ENCODE peak calls at places on chromosomes 1 and 21, in seven cellular contexts. P, E, M, X, L, G and K are unnamed samples.

GRCh38 chr21:46092026-46092764 is 5.7 kb upstream of the COL6A2 start:
- DNase-seq in X (peak), E (no peak), G (peak), M (peak), L (peak), P (no peak), K (peak)

GRCh38 chr1:83593073-83593472 is 405.9 kb downstream of the TTLL7 start:
- DNase-seq in M (no peak), G (no peak), E (no peak), X (no peak), L (no peak), P (peak), K (no peak)

GRCh38 chr1:97806336-97806735 is 114.5 kb downstream of the DPYD start:
- DNase-seq in E (no peak), M (no peak), G (no peak), L (no peak), P (no peak), X (no peak), K (no peak)

GRCh38 chr1:112196731-112197130 is 199.3 kb upstream of the CTTNBP2NL start:
- DNase-seq in M (no peak), P (no peak), E (no peak), L (no peak), X (no peak), G (no peak), K (no peak)

GRCh38 chr21:20730421-20730820 is 267.8 kb upstream of the NCAM2 start:
- DNase-seq in M (no peak), P (no peak), X (no peak), E (no peak), G (no peak), L (no peak), K (no peak)

GRCh38 chr1:28136636-28137613 is 39.6 kb downstream of the PTAFR start:
- DNase-seq in M (no peak), P (no peak), L (peak), G (no peak), X (no peak), E (no peak), K (no peak)

GRCh38 chr1:118986839-118987430 is 1.2 kb downstream of the TBX15 start:
- DNase-seq in L (no peak), G (no peak), M (no peak), P (no peak), E (no peak), X (no peak), K (no peak)

GRCh38 chr1:219432191-219432606 is 180.7 kb downstream of the ZC3H11B start:
- DNase-seq in P (no peak), E (no peak), L (no peak), G (no peak), M (no peak), X (no peak), K (no peak)

GRCh38 chr1:17200756-17201155 is 4.2 kb upstream of the PADI1 start:
- DNase-seq in P (peak), X (no peak), M (no peak), G (peak), E (no peak), L (no peak), K (no peak)

GRCh38 chr1:113868387-113869083 is 3.0 kb downstream of the PTPN22 start:
- DNase-seq in M (no peak), P (no peak), E (no peak), L (peak), G (no peak), X (no peak), K (no peak)

GRCh38 chr1:202165267-202165941 is 5.0 kb upstream of the PTPN7 start:
- DNase-seq in X (peak), E (no peak), G (no peak), P (no peak), L (no peak), M (no peak), K (no peak)

GRCh38 chr1:4657920-4658585 is 3.6 kb downstream of the AJAP1 start:
- DNase-seq in X (no peak), E (no peak), M (no peak), L (no peak), G (no peak), P (peak), K (no peak)

DNA sequence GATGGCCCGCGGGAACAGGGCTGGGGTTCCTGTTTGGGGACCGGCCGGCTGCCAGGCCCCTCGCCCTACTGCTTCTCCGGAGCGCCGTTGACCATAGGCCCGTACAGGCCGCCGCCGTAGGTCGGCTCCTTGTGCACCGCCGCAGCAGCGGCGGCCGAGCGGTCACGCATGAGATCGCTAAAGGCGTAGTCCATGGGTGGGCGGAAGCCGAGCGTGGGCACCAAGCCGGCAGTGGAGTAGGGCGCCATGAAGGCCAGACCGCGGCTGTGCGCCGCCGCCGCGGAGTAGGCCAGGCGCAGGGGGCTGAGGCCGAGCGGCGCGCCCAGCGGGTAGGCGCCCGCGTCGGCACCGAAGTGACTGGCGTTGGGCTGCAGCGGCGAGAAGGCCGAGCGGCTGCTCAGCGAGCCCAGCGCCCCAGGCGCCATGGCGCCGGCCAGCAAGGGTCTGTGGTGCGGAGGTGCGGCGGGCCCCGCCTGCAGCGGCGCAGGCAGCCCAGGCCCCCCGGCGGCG is 4.6 kb downstream of the DMRTA2 start:
- DNase-seq in P (peak), X (peak), E (no peak), L (no peak), G (no peak), M (no peak), K (no peak)
- H3K27ac ChIP-seq in P (no peak), X (no peak), E (no peak), L (no peak), G (no peak), M (no peak), K (no peak)

DNA sequence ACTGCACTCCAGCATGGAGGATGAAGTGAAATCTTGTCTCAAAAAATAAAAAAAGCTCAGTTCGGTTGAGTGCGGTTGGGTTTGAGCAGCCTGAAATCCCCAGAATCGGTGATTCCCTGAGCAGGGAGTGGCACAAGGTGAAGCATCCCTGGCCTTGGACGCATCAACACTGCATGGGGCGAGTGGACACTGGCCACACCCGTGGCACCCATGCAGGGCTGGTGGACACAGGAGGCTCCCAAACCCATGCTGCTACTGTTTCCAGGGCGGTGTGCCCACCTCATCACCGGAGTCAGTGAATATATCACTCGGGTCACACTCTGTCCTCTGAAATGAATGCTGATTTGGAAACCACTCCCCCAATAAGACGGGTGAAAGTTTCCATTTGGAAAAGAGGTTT is 53.4 kb upstream of the ACTRT2 start:
- DNase-seq in E (no peak), L (no peak), G (no peak), X (no peak), P (no peak), M (no peak), K (no peak)
- H3K27ac ChIP-seq in E (no peak), L (no peak), G (no peak), X (no peak), P (no peak), M (no peak), K (no peak)

DNA sequence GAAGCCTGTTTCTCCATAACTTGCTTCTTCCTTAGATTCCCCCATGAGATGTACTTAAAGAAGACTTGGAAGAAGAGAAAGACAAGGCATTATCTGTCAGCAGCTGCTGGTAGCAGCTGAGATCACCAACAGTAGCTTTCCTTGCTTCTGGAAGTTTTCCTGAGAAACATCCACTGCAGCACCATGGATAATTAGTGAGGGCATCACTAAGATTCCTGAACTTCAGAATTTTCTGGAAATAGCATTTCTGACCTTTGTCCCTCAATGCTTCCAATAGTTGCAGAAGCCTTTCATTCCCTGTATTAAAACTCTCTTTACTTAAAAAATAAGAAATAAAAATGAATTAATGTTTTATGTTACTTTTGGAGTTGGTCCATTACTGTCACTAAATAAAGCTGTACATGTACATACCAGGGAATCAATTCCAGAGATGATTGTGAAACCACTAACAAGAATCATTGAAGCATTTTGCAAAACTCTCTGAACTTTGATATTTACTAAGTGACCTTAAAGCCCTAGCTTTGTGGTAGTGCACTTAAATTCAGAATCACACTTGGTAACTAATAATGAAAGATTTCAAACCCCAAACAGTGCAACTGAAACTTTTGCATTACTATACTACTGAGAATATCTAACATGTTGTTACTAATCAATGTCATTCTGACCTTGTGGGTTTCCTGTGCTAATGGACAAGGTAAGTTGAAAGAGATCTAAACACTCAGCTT is at the start of gene CFHR4:
- DNase-seq in M (no peak), P (no peak), L (no peak), X (no peak), E (no peak), G (no peak), K (no peak)
- H3K27ac ChIP-seq in M (no peak), P (no peak), L (no peak), X (no peak), E (no peak), G (no peak), K (no peak)

DNA sequence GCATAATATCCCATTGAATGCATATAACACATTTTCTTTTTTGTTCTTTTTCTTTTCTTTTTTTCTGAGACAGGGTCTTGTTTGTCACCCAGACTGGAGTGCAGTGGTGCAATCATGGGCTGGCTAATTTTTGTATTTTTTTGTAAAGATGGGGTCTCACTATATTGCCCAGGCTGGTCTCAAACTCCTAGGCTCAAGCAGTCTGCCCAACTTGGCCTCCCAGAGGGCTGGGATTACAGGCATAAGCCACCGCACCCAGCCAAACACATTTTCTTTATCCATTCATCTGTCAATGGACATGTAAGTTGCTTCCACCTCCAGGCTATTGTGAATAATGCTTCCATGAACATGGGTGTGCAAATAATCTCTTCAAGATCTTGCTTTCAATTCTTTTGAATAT is 17.0 kb upstream of the RCSD1 start:
- DNase-seq in L (no peak), G (no peak), M (no peak), X (no peak), E (no peak), P (no peak), K (no peak)
- H3K27ac ChIP-seq in L (no peak), G (no peak), M (no peak), X (no peak), E (no peak), P (no peak), K (no peak)

GRCh38 chr1:19066874-19067186 is 110.4 kb upstream of the IFFO2 start:
- DNase-seq in L (no peak), P (no peak), X (no peak), M (no peak), G (no peak), E (no peak), K (no peak)

GRCh38 chr1:19066248-19066873 is 109.9 kb upstream of the IFFO2 start:
- DNase-seq in M (no peak), G (no peak), P (peak), L (peak), E (no peak), X (no peak), K (no peak)

GRCh38 chr1:19063122-19063521 is 106.6 kb upstream of the IFFO2 start:
- DNase-seq in P (no peak), L (no peak), E (no peak), X (no peak), G (no peak), M (no peak), K (no peak)

GRCh38 chr1:19065526-19066247 is 109.2 kb upstream of the IFFO2 start:
- DNase-seq in G (no peak), P (peak), X (no peak), L (no peak), E (no peak), M (no peak), K (no peak)

GRCh38 chr1:19064906-19065450 is 108.5 kb upstream of the IFFO2 start:
- DNase-seq in M (no peak), P (no peak), E (no peak), G (no peak), L (no peak), X (no peak), K (no peak)
- H3K27ac ChIP-seq in M (no peak), P (no peak), E (peak), G (no peak), L (no peak), X (no peak), K (no peak)